ENCODE peak calls at places on chromosomes 12 and 14, in five cellular contexts. One of them, this sample, is unnamed.

GRCh38 chr12:114944736-114945135 is 260.8 kb upstream of the TBX3 start:
- DNase-seq in body of pancreas: no peak
- DNase-seq in mesendoderm: no peak
- DNase-seq in tibial nerve: no peak
- DNase-seq in tibial artery: no peak
- DNase-seq in this sample: no peak

GRCh38 chr12:91778938-91779400 is 366.7 kb downstream of the BTG1 start:
- DNase-seq in body of pancreas: no peak
- DNase-seq in mesendoderm: peak; percentile 76
- DNase-seq in tibial nerve: no peak
- DNase-seq in tibial artery: no peak
- DNase-seq in this sample: peak; percentile 52

GRCh38 chr12:24780969-24781368 is 167.9 kb downstream of the BCAT1 start:
- DNase-seq in body of pancreas: no peak
- DNase-seq in mesendoderm: peak; percentile 23
- DNase-seq in tibial nerve: no peak
- DNase-seq in tibial artery: no peak
- DNase-seq in this sample: no peak

GRCh38 chr12:109291531-109292341 is 17.3 kb downstream of the FOXN4 start:
- DNase-seq in body of pancreas: peak; percentile 64
- DNase-seq in mesendoderm: peak; percentile 96
- DNase-seq in tibial nerve: no peak
- DNase-seq in tibial artery: peak; percentile 77
- DNase-seq in this sample: no peak

GRCh38 chr14:85532981-85533820 is 3.3 kb downstream of the FLRT2 start:
- DNase-seq in body of pancreas: peak; percentile 71
- DNase-seq in mesendoderm: peak; percentile 98
- DNase-seq in tibial nerve: peak; percentile 57
- DNase-seq in tibial artery: peak; percentile 76
- DNase-seq in this sample: no peak

GRCh38 chr14:104893435-104894207 is 28.6 kb downstream of the CEP170B start:
- DNase-seq in body of pancreas: peak; percentile 61
- DNase-seq in mesendoderm: no peak
- DNase-seq in tibial nerve: no peak
- DNase-seq in tibial artery: peak; percentile 68
- DNase-seq in this sample: no peak

GRCh38 chr14:34461334-34462131 is 507 bp downstream of the SPTSSA start:
- DNase-seq in body of pancreas: peak; percentile 67
- DNase-seq in mesendoderm: peak; percentile 91
- DNase-seq in tibial nerve: peak; percentile 30
- DNase-seq in tibial artery: peak; percentile 77
- DNase-seq in this sample: peak; percentile 13

GRCh38 chr12:116784238-116784612 is 46.1 kb downstream of the RNFT2 start:
- DNase-seq in body of pancreas: no peak
- DNase-seq in mesendoderm: peak; percentile 53
- DNase-seq in tibial nerve: no peak
- DNase-seq in tibial artery: no peak
- DNase-seq in this sample: no peak

GRCh38 chr12:53063708-53064612 is 14.1 kb downstream of the TNS2 start:
- DNase-seq in body of pancreas: no peak
- DNase-seq in mesendoderm: no peak
- DNase-seq in tibial nerve: peak; percentile 70
- DNase-seq in tibial artery: peak; percentile 95
- DNase-seq in this sample: no peak

GRCh38 chr14:76268013-76268376 is 107.9 kb upstream of the ESRRB start:
- DNase-seq in body of pancreas: no peak
- DNase-seq in mesendoderm: no peak
- DNase-seq in tibial nerve: no peak
- DNase-seq in tibial artery: no peak
- DNase-seq in this sample: no peak

GRCh38 chr12:117190210-117190781 is at the start of gene FBXO21:
- DNase-seq in body of pancreas: peak; percentile 95
- DNase-seq in mesendoderm: peak; percentile 93
- DNase-seq in tibial nerve: peak; percentile 84
- DNase-seq in tibial artery: peak; percentile 94
- DNase-seq in this sample: peak; percentile 93

GRCh38 chr14:76201162-76201561 is 49.4 kb downstream of the GPATCH2L start:
- DNase-seq in body of pancreas: no peak
- DNase-seq in mesendoderm: no peak
- DNase-seq in tibial nerve: no peak
- DNase-seq in tibial artery: no peak
- DNase-seq in this sample: no peak

GRCh38 chr14:88245321-88245720 is 77.7 kb downstream of the KCNK10 start:
- DNase-seq in body of pancreas: no peak
- DNase-seq in mesendoderm: no peak
- DNase-seq in tibial nerve: no peak
- DNase-seq in tibial artery: no peak
- DNase-seq in this sample: no peak

GRCh38 chr14:20607617-20608016 is 16.4 kb upstream of the RNASE12 start:
- DNase-seq in body of pancreas: no peak
- DNase-seq in mesendoderm: no peak
- DNase-seq in tibial nerve: no peak
- DNase-seq in tibial artery: no peak
- DNase-seq in this sample: no peak

GRCh38 chr12:118059645-118060275 is 1.2 kb downstream of the WSB2 start:
- DNase-seq in body of pancreas: no peak
- DNase-seq in mesendoderm: peak; percentile 90
- DNase-seq in tibial nerve: no peak
- DNase-seq in tibial artery: no peak
- DNase-seq in this sample: no peak

GRCh38 chr14:102938191-102938590 is 15.7 kb downstream of the AMN start:
- DNase-seq in body of pancreas: no peak
- DNase-seq in mesendoderm: no peak
- DNase-seq in tibial nerve: no peak
- DNase-seq in tibial artery: no peak
- DNase-seq in this sample: no peak

GRCh38 chr14:103031956-103032355 is 25.4 kb downstream of the CDC42BPB start:
- DNase-seq in body of pancreas: peak; percentile 50
- DNase-seq in mesendoderm: peak; percentile 47
- DNase-seq in tibial nerve: no peak
- DNase-seq in tibial artery: no peak
- DNase-seq in this sample: no peak

GRCh38 chr12:27610380-27610779 is 85.9 kb upstream of the REP15 start:
- DNase-seq in body of pancreas: no peak
- DNase-seq in mesendoderm: no peak
- DNase-seq in tibial nerve: no peak
- DNase-seq in tibial artery: no peak
- DNase-seq in this sample: no peak

GRCh38 chr14:94021001-94021400 is 5.1 kb upstream of the OTUB2 start:
- DNase-seq in body of pancreas: no peak
- DNase-seq in mesendoderm: no peak
- DNase-seq in tibial nerve: no peak
- DNase-seq in tibial artery: no peak
- DNase-seq in this sample: no peak

GRCh38 chr14:53452005-53452678 is 299.0 kb upstream of the DDHD1 start:
- DNase-seq in body of pancreas: no peak
- DNase-seq in mesendoderm: no peak
- DNase-seq in tibial nerve: no peak
- DNase-seq in tibial artery: no peak
- DNase-seq in this sample: no peak

GRCh38 chr14:103442288-103442687 is 57.1 kb downstream of the MARK3 start:
- DNase-seq in body of pancreas: no peak
- DNase-seq in mesendoderm: no peak
- DNase-seq in tibial nerve: no peak
- DNase-seq in tibial artery: no peak
- DNase-seq in this sample: no peak

GRCh38 chr12:69872804-69873203 is 47.8 kb downstream of the MYRFL start:
- DNase-seq in body of pancreas: no peak
- DNase-seq in mesendoderm: no peak
- DNase-seq in tibial nerve: no peak
- DNase-seq in tibial artery: no peak
- DNase-seq in this sample: no peak

GRCh38 chr14:36818212-36818611 is 156.6 kb downstream of the PAX9 start:
- DNase-seq in body of pancreas: no peak
- DNase-seq in mesendoderm: no peak
- DNase-seq in tibial nerve: no peak
- DNase-seq in tibial artery: no peak
- DNase-seq in this sample: no peak

GRCh38 chr14:102775855-102776760 is 1.1 kb upstream of the TRAF3 start:
- DNase-seq in body of pancreas: peak; percentile 11
- DNase-seq in mesendoderm: no peak
- DNase-seq in tibial nerve: no peak
- DNase-seq in tibial artery: no peak
- DNase-seq in this sample: no peak

GRCh38 chr12:65827827-65828231 is 3.5 kb downstream of the HMGA2 start:
- DNase-seq in body of pancreas: no peak
- DNase-seq in mesendoderm: peak; percentile 86
- DNase-seq in tibial nerve: no peak
- DNase-seq in tibial artery: no peak
- DNase-seq in this sample: no peak

GRCh38 chr12:6532927-6533652 is 1.2 kb upstream of the GAPDH start:
- DNase-seq in body of pancreas: peak; percentile 66
- DNase-seq in mesendoderm: peak; percentile 92
- DNase-seq in tibial nerve: no peak
- DNase-seq in tibial artery: peak; percentile 90
- DNase-seq in this sample: peak; percentile 61

GRCh38 chr12:51915003-51915625 is 7.8 kb downstream of the ACVRL1 start:
- DNase-seq in body of pancreas: no peak
- DNase-seq in mesendoderm: no peak
- DNase-seq in tibial nerve: no peak
- DNase-seq in tibial artery: no peak
- DNase-seq in this sample: no peak

GRCh38 chr12:14410841-14411569 is 45.5 kb downstream of the ATF7IP start:
- DNase-seq in body of pancreas: no peak
- DNase-seq in mesendoderm: no peak
- DNase-seq in tibial nerve: no peak
- DNase-seq in tibial artery: no peak
- DNase-seq in this sample: no peak

GRCh38 chr12:74415633-74416032 is 122.0 kb upstream of the ATXN7L3B start:
- DNase-seq in body of pancreas: no peak
- DNase-seq in mesendoderm: peak; percentile 57
- DNase-seq in tibial nerve: no peak
- DNase-seq in tibial artery: no peak
- DNase-seq in this sample: no peak

GRCh38 chr14:51609251-51609986 is 42.3 kb upstream of the FRMD6 start:
- DNase-seq in body of pancreas: no peak
- DNase-seq in mesendoderm: no peak
- DNase-seq in tibial nerve: no peak
- DNase-seq in tibial artery: no peak
- DNase-seq in this sample: no peak

GRCh38 chr14:65704412-65704811 is 291.9 kb downstream of the FUT8 start:
- DNase-seq in body of pancreas: no peak
- DNase-seq in mesendoderm: no peak
- DNase-seq in tibial nerve: no peak
- DNase-seq in tibial artery: no peak
- DNase-seq in this sample: no peak

GRCh38 chr12:49345048-49345839 is 1.4 kb upstream of the DNAJC22 start:
- DNase-seq in body of pancreas: peak; percentile 60
- DNase-seq in mesendoderm: peak; percentile 49
- DNase-seq in tibial nerve: no peak
- DNase-seq in tibial artery: peak; percentile 69
- DNase-seq in this sample: no peak
- H3K4me1 ChIP-seq in body of pancreas: peaks cover 71% of the 10 kb centered on the region
- H3K4me1 ChIP-seq in mesendoderm: peaks cover 5% of the 10 kb centered on the region
- H3K4me1 ChIP-seq in tibial nerve: peaks cover 46% of the 10 kb centered on the region
- H3K4me1 ChIP-seq in tibial artery: peaks cover 7% of the 10 kb centered on the region
- H3K4me1 ChIP-seq in this sample: peaks cover 52% of the 10 kb centered on the region

GRCh38 chr12:94570161-94570560 is 80.2 kb downstream of the TMCC3 start:
- DNase-seq in body of pancreas: no peak
- DNase-seq in mesendoderm: no peak
- DNase-seq in tibial nerve: no peak
- DNase-seq in tibial artery: no peak
- DNase-seq in this sample: no peak
- H3K4me3 ChIP-seq in body of pancreas: no peak overlapping the region
- H3K4me3 ChIP-seq in mesendoderm: no peak overlapping the region
- H3K4me3 ChIP-seq in tibial nerve: no peak overlapping the region
- H3K4me3 ChIP-seq in tibial artery: no peak overlapping the region
- H3K4me3 ChIP-seq in this sample: no peak overlapping the region

DNA sequence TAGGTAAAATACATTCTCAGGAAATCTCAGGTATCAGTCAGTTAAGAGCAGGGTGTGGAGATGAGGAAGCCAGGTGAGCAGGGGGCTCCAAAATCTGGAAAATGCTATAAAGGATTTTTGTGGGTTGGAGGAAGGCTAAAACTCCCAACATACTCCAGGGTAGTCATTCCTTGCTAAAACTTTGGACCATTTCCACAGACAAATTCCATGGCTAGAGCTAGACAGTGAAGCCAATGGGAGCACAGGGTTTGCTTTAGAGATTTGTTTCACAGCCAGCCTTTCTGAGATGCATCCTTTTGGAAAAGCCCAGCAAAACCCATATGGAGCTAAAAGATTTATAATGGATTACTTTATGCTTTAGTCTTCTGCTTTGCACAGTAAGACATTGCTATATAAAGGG is 146.4 kb downstream of the SAMD4A start:
- DNase-seq in body of pancreas: no peak
- DNase-seq in mesendoderm: no peak
- DNase-seq in tibial nerve: no peak
- DNase-seq in tibial artery: no peak
- DNase-seq in this sample: no peak
- H3K27ac ChIP-seq in body of pancreas: no peak overlapping the region
- H3K27ac ChIP-seq in mesendoderm: no peak overlapping the region
- H3K27ac ChIP-seq in tibial nerve: peak overlapping the region; percentile 88
- H3K27ac ChIP-seq in tibial artery: peak overlapping the region; percentile 84
- H3K27ac ChIP-seq in this sample: no peak overlapping the region

GRCh38 chr12:104620761-104621531 is 164.2 kb downstream of the CHST11 start:
- DNase-seq in body of pancreas: no peak
- DNase-seq in mesendoderm: peak; percentile 66
- DNase-seq in tibial nerve: no peak
- DNase-seq in tibial artery: no peak
- DNase-seq in this sample: no peak
- H3K4me1 ChIP-seq in body of pancreas: no peaks in the 10 kb centered on the region
- H3K4me1 ChIP-seq in mesendoderm: peaks cover 7% of the 10 kb centered on the region
- H3K4me1 ChIP-seq in tibial nerve: no peaks in the 10 kb centered on the region
- H3K4me1 ChIP-seq in tibial artery: no peaks in the 10 kb centered on the region
- H3K4me1 ChIP-seq in this sample: no peaks in the 10 kb centered on the region

GRCh38 chr12:106581543-106582263 is 1.1 kb upstream of the RFX4 start:
- DNase-seq in body of pancreas: peak; percentile 19
- DNase-seq in mesendoderm: peak; percentile 46
- DNase-seq in tibial nerve: no peak
- DNase-seq in tibial artery: no peak
- DNase-seq in this sample: no peak
- H3K4me3 ChIP-seq in body of pancreas: no peak overlapping the region
- H3K4me3 ChIP-seq in mesendoderm: no peak overlapping the region
- H3K4me3 ChIP-seq in tibial nerve: peak overlapping the region; percentile 51
- H3K4me3 ChIP-seq in tibial artery: no peak overlapping the region
- H3K4me3 ChIP-seq in this sample: no peak overlapping the region

DNA sequence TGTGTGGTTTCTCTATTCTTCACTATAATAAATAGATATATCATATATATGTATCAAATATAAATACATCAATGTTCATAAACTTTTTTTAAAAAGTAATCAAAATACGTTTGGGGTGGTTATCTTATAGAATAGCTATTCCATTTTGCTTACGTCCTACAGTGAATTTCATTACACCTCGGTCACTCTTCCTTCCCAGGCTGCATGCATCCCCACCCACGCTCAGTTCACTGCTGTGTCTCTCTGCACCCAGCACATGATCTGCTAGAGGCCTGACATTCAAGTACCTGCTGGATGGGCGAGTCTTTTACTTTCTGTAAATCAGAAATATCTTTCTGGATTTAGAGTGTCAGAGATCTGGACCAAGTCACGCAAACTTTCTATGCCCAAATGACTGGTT is 3.6 kb downstream of the STX2 start:
- DNase-seq in body of pancreas: no peak
- DNase-seq in mesendoderm: no peak
- DNase-seq in tibial nerve: no peak
- DNase-seq in tibial artery: no peak
- DNase-seq in this sample: no peak
- H3K27ac ChIP-seq in body of pancreas: no peak overlapping the region
- H3K27ac ChIP-seq in mesendoderm: no peak overlapping the region
- H3K27ac ChIP-seq in tibial nerve: no peak overlapping the region
- H3K27ac ChIP-seq in tibial artery: no peak overlapping the region
- H3K27ac ChIP-seq in this sample: no peak overlapping the region